ENCODE peak calls at places on chromosomes 2 and 18, in nine cellular contexts. P is fibroblast of lung; K is upper lobe of left lung; L is WERI-Rb-1; A is PC-3; X is left ventricle myocardium inferior; S is CD4-positive, alpha-beta T cell; W is WTC11; Y is adrenal gland. D is an unnamed sample.

GRCh38 chr2:219271021-219271420 is 8.1 kb upstream of the DNAJB2 start:
- DNase-seq in Y (no peak), K (no peak), W (no peak), A (no peak), S (no peak), P (no peak), L (no peak), X (no peak), D (no peak)

GRCh38 chr2:60512063-60512622 is 41.3 kb downstream of the BCL11A start:
- DNase-seq in K (no peak), A (no peak), P (no peak), L (no peak), S (no peak), X (no peak), Y (no peak), W (no peak), D (no peak)

GRCh38 chr2:108220191-108220590 is 19.6 kb upstream of the SULT1C3 start:
- DNase-seq in X (no peak), K (no peak), W (no peak), L (no peak), S (no peak), A (no peak), P (no peak), Y (no peak), D (no peak)

GRCh38 chr2:36088716-36089328 is 266.8 kb upstream of the CRIM1 start:
- DNase-seq in X (no peak), S (no peak), L (peak; percentile 72), P (no peak), Y (no peak), K (no peak), W (no peak), A (no peak), D (no peak)

GRCh38 chr2:102376052-102376591 is 20.5 kb downstream of the IL18R1 start:
- DNase-seq in L (no peak), W (no peak), S (no peak), P (peak; percentile 6), X (no peak), A (peak; percentile 48), Y (no peak), K (no peak), D (no peak)

GRCh38 chr2:222883420-222883819 is 22.6 kb downstream of the ACSL3 start:
- DNase-seq in W (no peak), A (no peak), K (no peak), P (peak; percentile 66), Y (no peak), S (no peak), X (no peak), L (no peak), D (no peak)

GRCh38 chr2:119319593-119319992 is 47.0 kb downstream of the C2orf76 start:
- DNase-seq in P (no peak), L (no peak), Y (no peak), X (no peak), W (no peak), K (no peak), S (no peak), A (no peak), D (no peak)

GRCh38 chr2:138294451-138294850 is 207.1 kb upstream of the SPOPL start:
- DNase-seq in Y (no peak), W (no peak), X (no peak), K (no peak), L (no peak), S (no peak), A (peak; percentile 24), P (no peak), D (no peak)

GRCh38 chr2:60567919-60568874 is 14.7 kb upstream of the BCL11A start:
- DNase-seq in P (no peak), X (no peak), Y (no peak), A (no peak), S (no peak), W (peak; percentile 26), L (peak; percentile 81), K (no peak), D (no peak)

GRCh38 chr2:118319271-118319684 is 231.0 kb downstream of the INSIG2 start:
- DNase-seq in W (peak; percentile 82), K (no peak), S (no peak), P (no peak), Y (no peak), L (no peak), X (no peak), A (no peak), D (no peak)

GRCh38 chr2:136060401-136060940 is 57.5 kb downstream of the CXCR4 start:
- DNase-seq in K (no peak), A (no peak), P (peak; percentile 25), L (no peak), S (no peak), Y (no peak), X (no peak), W (no peak), D (no peak)

GRCh38 chr2:120748310-120748709 is 12.6 kb downstream of the GLI2 start:
- DNase-seq in K (no peak), P (no peak), W (no peak), S (no peak), L (no peak), X (no peak), A (no peak), Y (no peak), D (no peak)

GRCh38 chr2:158102446-158102845 is 770 bp downstream of the UPP2 start:
- DNase-seq in P (peak; percentile 37), W (no peak), Y (no peak), S (no peak), L (no peak), A (peak; percentile 40), K (no peak), X (no peak), D (no peak)

GRCh38 chr2:212723226-212723625 is 184.6 kb upstream of the ERBB4 start:
- DNase-seq in P (peak; percentile 81), K (no peak), L (no peak), A (peak; percentile 66), X (no peak), Y (no peak), S (no peak), W (no peak), D (no peak)

GRCh38 chr2:212360068-212360460 is 178.5 kb downstream of the ERBB4 start:
- DNase-seq in X (no peak), S (no peak), W (no peak), L (no peak), A (no peak), P (no peak), Y (no peak), K (no peak), D (no peak)

GRCh38 chr18:32975501-32975900 is 202.7 kb upstream of the KLHL14 start:
- DNase-seq in Y (no peak), L (no peak), K (no peak), W (no peak), A (no peak), X (no peak), P (no peak), S (no peak), D (no peak)

GRCh38 chr18:74541703-74542555 is 7.6 kb downstream of the CNDP1 start:
- DNase-seq in Y (no peak), X (no peak), S (no peak), L (no peak), K (no peak), P (no peak), A (peak; percentile 33), W (no peak), D (no peak)

GRCh38 chr18:42414756-42415454 is 459.9 kb downstream of the PIK3C3 start:
- DNase-seq in A (no peak), K (no peak), W (no peak), X (no peak), S (no peak), L (no peak), P (peak; percentile 96), Y (peak; percentile 71), D (no peak)

GRCh38 chr2:50148632-50149031 is 883.3 kb downstream of the NRXN1 start:
- DNase-seq in W (no peak), K (no peak), A (no peak), S (no peak), X (no peak), P (no peak), Y (no peak), L (no peak), D (no peak)

DNA sequence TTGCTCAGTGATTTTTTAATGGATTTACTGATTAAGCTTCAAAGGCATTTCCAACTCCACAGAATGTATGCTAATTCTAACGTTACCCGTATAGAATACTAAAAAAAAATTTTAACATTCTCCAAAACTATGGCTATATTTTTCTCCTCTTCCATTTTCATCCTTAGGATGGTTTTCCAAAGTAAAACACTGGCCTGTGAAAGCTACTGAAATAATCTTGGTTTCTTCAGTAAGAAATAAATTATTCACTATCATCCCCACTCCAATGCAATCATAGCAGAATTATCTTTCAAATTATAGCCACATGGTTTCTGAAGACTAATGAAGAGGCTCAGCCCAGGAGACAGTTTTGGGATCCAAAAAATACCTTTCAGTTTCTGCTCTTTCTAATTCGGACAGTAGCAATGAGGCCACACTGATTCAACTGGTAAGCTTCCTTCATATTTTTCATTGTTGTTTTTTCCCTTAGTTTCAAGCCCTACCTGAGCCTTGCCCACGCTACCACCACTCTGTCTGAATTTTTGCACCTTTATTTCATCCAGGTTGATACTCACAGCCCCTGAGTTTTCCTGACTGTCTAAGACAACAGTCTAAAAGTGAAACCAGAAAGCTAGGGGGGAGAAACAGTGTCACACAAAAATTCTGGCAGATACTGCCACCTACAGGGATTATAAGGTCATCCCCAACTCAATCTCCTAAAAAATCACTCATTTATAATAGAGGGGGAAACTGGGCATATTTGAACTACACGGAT is 887.9 kb downstream of the NRXN1 start:
- DNase-seq in W (no peak), A (peak; percentile 64), P (peak; percentile 28), L (peak; percentile 19), S (no peak), X (no peak), K (no peak), Y (peak; percentile 24), D (no peak)
- TF ChIP-seq CTCF in W (peak; percentile 43), A (peak; percentile 79), P (peak; percentile 28), L (peak; percentile 67), S (no peak), X (peak; percentile 72), K (peak; percentile 37), Y (peak; percentile 45), D (no peak)

GRCh38 chr18:50819027-50819726 is 639 bp downstream of the MRO start:
- DNase-seq in W (peak; percentile 76), Y (peak; percentile 30), P (peak; percentile 39), X (peak; percentile 33), K (peak; percentile 30), S (no peak), L (peak; percentile 49), A (peak; percentile 13), D (no peak)
- TF ChIP-seq CTCF in W (no peak), Y (peak; percentile 14), P (peak; percentile 12), X (no peak), K (no peak), S (no peak), L (peak; percentile 21), A (no peak), D (no peak)

GRCh38 chr2:9423100-9423921 is at the start of the genes CPSF3 and ITGB1BP1:
- DNase-seq in K (peak; percentile 98), W (peak; percentile 98), X (peak; percentile 98), S (peak; percentile 94), A (peak; percentile 98), P (peak; percentile 95), Y (peak; percentile 98), L (peak; percentile 99), D (peak; percentile 96)
- TF ChIP-seq CTCF in K (peak; percentile 46), W (no peak), X (peak; percentile 37), S (no peak), A (no peak), P (no peak), Y (no peak), L (no peak), D (no peak)

DNA sequence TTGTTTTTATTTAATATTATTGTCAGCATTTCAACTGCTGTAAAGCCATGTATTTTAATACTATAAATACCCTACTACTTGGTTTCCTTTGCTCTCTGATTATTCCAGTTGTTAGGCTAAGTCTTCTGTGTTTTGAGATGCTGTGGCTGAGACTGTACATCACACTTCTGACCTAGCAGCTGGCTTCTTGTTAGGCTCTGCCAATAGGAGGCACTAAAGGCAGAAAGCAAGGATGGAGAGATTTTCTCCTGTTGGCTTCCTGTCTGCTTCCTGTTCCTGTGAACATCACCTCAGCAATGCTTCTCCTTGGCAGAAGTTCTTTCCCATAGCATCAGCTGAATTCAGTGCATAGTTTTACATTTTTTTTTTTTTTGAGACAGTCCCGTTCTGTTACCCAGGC is 68.3 kb upstream of the YPEL5 start:
- DNase-seq in K (no peak), A (no peak), L (no peak), W (no peak), X (no peak), P (no peak), S (no peak), Y (no peak), D (no peak)
- TF ChIP-seq CTCF in K (no peak), A (no peak), L (peak; percentile 28), W (no peak), X (no peak), P (no peak), S (no peak), Y (no peak), D (no peak)